ENCODE peak calls at places on chromosomes 1 and 21, in nine cellular contexts. G, Y, R, N, V, T, J, D and F are unnamed samples.

GRCh38 chr1:65793359-65793732 is 651 bp downstream of the PDE4B start:
- DNase-seq in G (no peak), Y (no peak), R (no peak), N (peak; percentile 9), V (no peak), T (no peak), J (no peak), D (no peak), F (no peak)

GRCh38 chr21:44846485-44847260 is 26.8 kb downstream of the PTTG1IP start:
- DNase-seq in G (peak; percentile 36), Y (peak; percentile 35), R (no peak), N (peak; percentile 45), V (no peak), T (peak; percentile 59), J (peak; percentile 16), D (no peak), F (peak; percentile 47)

GRCh38 chr1:110487676-110488075 is 31.3 kb downstream of the KCNA10 start:
- DNase-seq in G (no peak), Y (no peak), R (no peak), N (no peak), V (no peak), T (no peak), J (no peak), D (no peak), F (no peak)

GRCh38 chr1:29835486-29836273 is 599.4 kb downstream of the PTPRU start:
- DNase-seq in G (no peak), Y (no peak), R (no peak), N (no peak), V (no peak), T (no peak), J (no peak), D (no peak), F (no peak)

GRCh38 chr1:24984800-24985552 is 54.9 kb upstream of the RUNX3 start:
- DNase-seq in G (no peak), Y (no peak), R (no peak), N (no peak), V (no peak), T (no peak), J (no peak), D (no peak), F (peak; percentile 37)

GRCh38 chr1:227884370-227885134 is 63.2 kb downstream of the WNT9A start:
- DNase-seq in G (no peak), Y (no peak), R (no peak), N (no peak), V (no peak), T (peak; percentile 9), J (no peak), D (peak; percentile 8), F (no peak)

GRCh38 chr1:183783342-183783741 is 21.6 kb upstream of the RGL1 start:
- DNase-seq in G (no peak), Y (peak; percentile 60), R (no peak), N (no peak), V (no peak), T (no peak), J (no peak), D (no peak), F (no peak)

GRCh38 chr1:113930499-113931161 is 1.5 kb downstream of the HIPK1 start:
- DNase-seq in G (peak; percentile 74), Y (peak; percentile 77), R (peak; percentile 42), N (no peak), V (peak; percentile 62), T (no peak), J (no peak), D (no peak), F (peak; percentile 85)

GRCh38 chr1:24536391-24536840 is 19.5 kb upstream of the NCMAP start:
- DNase-seq in G (peak; percentile 11), Y (no peak), R (no peak), N (no peak), V (no peak), T (no peak), J (no peak), D (no peak), F (peak; percentile 81)

GRCh38 chr1:237124856-237125462 is 83.0 kb downstream of the RYR2 start:
- DNase-seq in G (peak; percentile 10), Y (no peak), R (peak; percentile 37), N (no peak), V (no peak), T (no peak), J (no peak), D (no peak), F (no peak)

GRCh38 chr1:209808059-209808494 is 2.1 kb upstream of the IRF6 start:
- DNase-seq in G (no peak), Y (peak; percentile 97), R (no peak), N (peak; percentile 57), V (peak; percentile 74), T (peak; percentile 26), J (no peak), D (no peak), F (no peak)

GRCh38 chr1:152001631-152002584 is 8.2 kb upstream of the S100A10 start:
- DNase-seq in G (peak; percentile 27), Y (peak; percentile 95), R (peak; percentile 81), N (peak; percentile 87), V (peak; percentile 94), T (peak; percentile 88), J (peak; percentile 41), D (peak; percentile 94), F (peak; percentile 74)

GRCh38 chr1:62325696-62326095 is 6.5 kb upstream of the KANK4 start:
- DNase-seq in G (no peak), Y (no peak), R (no peak), N (no peak), V (no peak), T (no peak), J (no peak), D (no peak), F (no peak)

GRCh38 chr21:45594721-45595489 is 48.6 kb upstream of the PCBP3 start:
- DNase-seq in G (no peak), Y (no peak), R (no peak), N (no peak), V (no peak), T (no peak), J (no peak), D (no peak), F (no peak)